ENCODE peak calls at places on chromosomes 11 and 22, in four cellular contexts. I is cardiac fibroblast, M is body of pancreas, V is AG09309. S is an unnamed sample.

GRCh38 chr11:12859872-12860657 is 149.1 kb upstream of the RASSF10 start:
- DNase-seq in I (no peak), M (no peak), V (no peak), S (no peak)

GRCh38 chr22:29700206-29700948 is 19.4 kb upstream of the CABP7 start:
- DNase-seq in V (no peak), I (no peak), M (no peak), S (no peak)

GRCh38 chr11:70925238-70925637 is 327.1 kb downstream of the SHANK2 start:
- DNase-seq in M (no peak), V (no peak), I (no peak), S (no peak)

GRCh38 chr11:18352581-18352980 is 30.2 kb downstream of the GTF2H1 start:
- DNase-seq in M (no peak), V (no peak), I (no peak), S (no peak)

GRCh38 chr11:88016392-88017020 is 158.7 kb downstream of the RAB38 start:
- DNase-seq in I (peak), V (peak), M (peak), S (peak)

GRCh38 chr11:8720376-8720775 is 37.8 kb downstream of the RPL27A start:
- DNase-seq in V (no peak), M (no peak), I (no peak), S (no peak)

GRCh38 chr22:49152146-49152929 is 675.3 kb downstream of the BRD1 start:
- DNase-seq in V (no peak), I (no peak), M (no peak), S (no peak)

GRCh38 chr11:13761712-13762111 is 93.2 kb downstream of the FAR1 start:
- DNase-seq in M (no peak), I (peak), V (no peak), S (no peak)

GRCh38 chr11:70099578-70100282 is 21.6 kb downstream of the ANO1 start:
- DNase-seq in M (no peak), V (peak), I (no peak), S (no peak)

GRCh38 chr22:26172389-26172990 is 3.2 kb downstream of the SEZ6L start:
- DNase-seq in V (no peak), M (peak), I (peak), S (no peak)

GRCh38 chr11:115303929-115304328 is 200.3 kb downstream of the CADM1 start:
- DNase-seq in V (no peak), M (no peak), I (no peak), S (no peak)

GRCh38 chr11:76667271-76667818 is 3.2 kb downstream of the LRRC32 start:
- DNase-seq in I (no peak), V (no peak), M (no peak), S (peak)

GRCh38 chr11:79263001-79263400 is 177.8 kb downstream of the TENM4 start:
- DNase-seq in V (no peak), M (no peak), I (no peak), S (no peak)

GRCh38 chr11:61378713-61379313 is 13.6 kb upstream of the TMEM216 start:
- DNase-seq in I (peak), M (peak), V (peak), S (no peak)

GRCh38 chr11:42473116-42473515 is 838.7 kb upstream of the API5 start:
- DNase-seq in V (no peak), M (no peak), I (no peak), S (no peak)

GRCh38 chr11:8107642-8108041 is 26.6 kb downstream of the TUB start:
- DNase-seq in V (no peak), M (no peak), I (no peak), S (no peak)

GRCh38 chr11:35567737-35568465 is 42.5 kb upstream of the PAMR1 start:
- DNase-seq in I (no peak), V (no peak), M (no peak), S (no peak)

GRCh38 chr11:10029386-10030121 is 264.5 kb downstream of the SBF2 start:
- DNase-seq in V (no peak), M (no peak), I (no peak), S (no peak)
- H3K4me3 ChIP-seq in V (no peak), M (no peak), I (no peak), S (no peak)

GRCh38 chr11:86115542-86116385 is 46.9 kb upstream of the PICALM start:
- DNase-seq in I (no peak), V (no peak), M (no peak), S (no peak)
- H3K4me3 ChIP-seq in I (no peak), V (no peak), M (no peak), S (peak)

DNA sequence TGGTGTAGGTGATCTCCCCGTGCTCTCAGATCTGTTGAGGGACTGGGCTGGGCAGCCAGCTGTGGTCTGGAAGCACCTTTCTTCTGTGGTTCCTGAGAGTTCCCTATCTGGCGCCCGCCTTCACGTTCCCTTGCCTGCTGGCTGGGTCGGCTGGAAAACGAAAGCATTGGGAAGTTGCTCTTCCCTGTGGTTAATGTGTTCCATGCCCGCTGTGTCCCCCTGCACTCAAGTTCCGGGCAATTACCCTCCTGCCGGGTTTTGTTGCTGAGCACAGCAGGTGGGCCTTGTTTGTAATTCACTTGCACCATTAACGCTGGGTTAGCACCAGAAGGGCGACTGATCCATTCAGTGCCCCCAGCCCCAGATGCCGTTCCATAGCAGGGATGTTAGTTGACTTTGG is 134.1 kb downstream of the GRIK4 start:
- DNase-seq in V (no peak), M (no peak), I (no peak), S (no peak)
- H3K4me3 ChIP-seq in V (no peak), M (no peak), I (no peak), S (no peak)

GRCh38 chr11:103699656-103700055 is 336.8 kb upstream of the DDI1 start:
- DNase-seq in V (no peak), I (no peak), M (no peak), S (no peak)

GRCh38 chr11:103699216-103699615 is 337.2 kb upstream of the DDI1 start:
- DNase-seq in I (peak), V (no peak), M (no peak), S (no peak)

GRCh38 chr11:103703437-103703836 is 333.0 kb upstream of the DDI1 start:
- DNase-seq in M (peak), V (no peak), I (no peak), S (no peak)

GRCh38 chr11:103703954-103704353 is 332.5 kb upstream of the DDI1 start:
- DNase-seq in M (no peak), V (no peak), I (no peak), S (no peak)

GRCh38 chr11:103700605-103701004 is 335.8 kb upstream of the DDI1 start:
- DNase-seq in M (peak), V (peak), I (peak), S (no peak)
- H3K4me3 ChIP-seq in M (no peak), V (no peak), I (no peak), S (no peak)

GRCh38 chr11:134560566-134561347 is 148.7 kb upstream of the B3GAT1 start:
- DNase-seq in M (no peak), V (no peak), I (no peak), S (no peak)

GRCh38 chr11:134560066-134560465 is 148.0 kb upstream of the B3GAT1 start:
- DNase-seq in V (no peak), I (no peak), M (no peak), S (no peak)

GRCh38 chr11:134562941-134563471 is 151.0 kb upstream of the B3GAT1 start:
- DNase-seq in V (no peak), I (no peak), M (no peak), S (no peak)

GRCh38 chr11:134561348-134561720 is 149.3 kb upstream of the B3GAT1 start:
- DNase-seq in I (no peak), V (no peak), M (no peak), S (no peak)

DNA sequence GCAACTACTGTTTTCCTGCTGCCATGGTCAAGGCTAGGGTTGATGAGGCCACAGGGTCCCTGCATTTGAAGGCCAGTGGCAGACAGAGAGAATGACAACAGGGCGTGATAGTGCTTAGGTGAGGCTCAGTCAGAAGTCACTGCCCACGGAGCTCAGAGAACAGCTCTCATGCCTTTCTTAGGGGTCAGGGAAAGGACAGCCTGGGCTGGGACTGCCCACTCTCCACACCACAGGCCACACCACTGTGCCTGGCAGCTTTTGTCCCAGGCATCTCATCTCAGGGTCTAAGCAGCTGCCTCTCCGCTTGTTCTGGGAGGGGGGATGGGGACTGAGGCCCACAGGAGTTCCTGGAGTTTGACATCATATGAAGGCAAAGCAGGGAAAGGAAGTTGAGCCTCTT is 150.1 kb upstream of the B3GAT1 start:
- DNase-seq in V (no peak), I (no peak), M (no peak), S (no peak)
- H3K4me3 ChIP-seq in V (no peak), I (no peak), M (no peak), S (no peak)

DNA sequence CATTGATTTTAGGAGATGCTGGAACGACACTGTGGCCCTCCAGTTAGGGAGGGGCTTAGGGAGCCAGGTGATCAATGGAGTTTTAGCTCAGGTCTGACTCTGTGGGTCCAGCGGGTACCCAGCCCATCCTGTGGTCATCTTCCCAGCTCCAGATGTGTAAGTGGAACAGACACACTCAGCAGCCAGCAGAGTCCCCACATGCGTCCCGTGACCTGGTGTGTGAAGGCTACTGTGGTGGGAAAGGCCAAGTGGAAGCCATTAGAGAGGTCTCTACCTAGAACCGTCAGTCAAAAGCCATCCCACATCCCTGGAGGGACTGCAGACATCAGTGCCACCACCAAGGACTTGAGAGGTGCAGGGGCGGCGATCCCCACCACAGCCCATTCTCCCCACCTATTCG is 19.9 kb upstream of the CD81 start:
- DNase-seq in V (no peak), M (no peak), I (no peak), S (no peak)
- H3K4me3 ChIP-seq in V (no peak), M (no peak), I (no peak), S (no peak)

GRCh38 chr22:24145446-24146189 is 35.7 kb upstream of the SUSD2 start:
- DNase-seq in I (no peak), M (no peak), V (no peak), S (no peak)
- H3K4me3 ChIP-seq in I (no peak), M (no peak), V (no peak), S (peak)

GRCh38 chr11:57235761-57236703 is 1.0 kb downstream of the APLNR start:
- DNase-seq in I (no peak), M (no peak), V (no peak), S (no peak)
- H3K4me3 ChIP-seq in I (no peak), M (no peak), V (no peak), S (no peak)

DNA sequence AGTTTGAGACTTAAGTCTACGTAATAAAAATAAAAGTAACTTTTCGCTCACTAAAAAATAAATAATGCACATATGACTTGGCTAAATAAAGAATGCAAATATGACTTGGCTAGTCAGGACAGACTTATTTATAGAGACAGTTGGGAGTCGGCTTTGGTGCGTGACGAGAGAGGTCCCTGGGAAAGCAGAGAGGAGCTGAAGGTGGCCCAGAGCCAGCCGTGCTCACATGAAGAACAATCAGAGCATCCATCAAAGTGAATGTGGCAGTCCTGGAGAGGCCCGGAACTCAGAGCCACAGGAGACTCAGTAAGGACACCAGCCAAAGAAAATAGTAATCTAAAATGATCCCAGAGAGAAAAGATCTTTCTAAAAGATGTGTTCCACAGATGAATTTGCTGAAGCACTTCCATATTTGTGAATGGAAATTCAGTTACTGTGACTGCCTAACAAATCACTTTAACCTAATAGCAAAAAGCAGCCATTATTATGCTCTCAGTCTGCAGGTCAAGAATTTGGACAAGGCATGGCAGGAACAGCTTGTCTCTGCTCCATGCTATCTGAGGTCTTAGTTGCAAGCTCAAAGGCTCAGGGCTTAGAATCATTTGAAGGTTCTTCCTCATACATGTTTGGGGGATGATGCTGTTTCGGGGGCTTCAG is 34.8 kb downstream of the CWC15 start:
- DNase-seq in I (peak), M (peak), V (peak), S (no peak)
- H3K4me3 ChIP-seq in I (no peak), M (no peak), V (no peak), S (no peak)

S was measured in CD4-positive, CD25-positive, alpha-beta regulatory T cell.